ENCODE peak calls at places on chromosomes 11 and 22, in nine cellular contexts. X is effector memory CD4-positive, alpha-beta T cell; E is activated CD4-positive, alpha-beta T cell treated with anti-CD3 and anti-CD28 coated beads for 24 hours; N is brain microvascular endothelial cell; D is breast epithelium; I is HEK293T; Q is GM10248; M is NCI-H526; C is BJ. S is an unnamed sample.
A peak's percentile ranks its signal among the peaks of the same experiment; 100 is the strongest.

GRCh38 chr22:46292173-46292572 is 4.5 kb upstream of the GTSE1 start:
- DNase-seq in X (no peak), M (no peak), Q (no peak), D (no peak), C (no peak), E (no peak), I (no peak), N (no peak), S (no peak)

GRCh38 chr11:46669606-46670243 is 30.7 kb downstream of the ARHGAP1 start:
- DNase-seq in D (no peak), I (no peak), C (no peak), Q (no peak), M (peak; percentile 30), E (no peak), X (no peak), N (no peak), S (no peak)

GRCh38 chr22:35400335-35400680 is 368 bp downstream of the MCM5 start:
- DNase-seq in E (no peak), N (no peak), D (no peak), I (peak; percentile 42), Q (no peak), C (no peak), X (no peak), M (peak; percentile 24), S (no peak)

GRCh38 chr11:26286472-26287066 is 45.4 kb upstream of the ANO3 start:
- DNase-seq in C (no peak), D (no peak), N (peak; percentile 53), X (no peak), Q (no peak), E (no peak), I (peak; percentile 38), M (peak; percentile 56), S (no peak)

GRCh38 chr11:28860898-28861297 is 752.7 kb downstream of the METTL15 start:
- DNase-seq in E (no peak), X (no peak), Q (no peak), M (no peak), I (no peak), D (no peak), C (no peak), N (peak; percentile 50), S (no peak)

GRCh38 chr11:94968334-94968958 is 4.9 kb downstream of the CWC15 start:
- DNase-seq in C (no peak), N (no peak), D (no peak), Q (no peak), I (no peak), M (peak; percentile 16), X (no peak), E (no peak), S (no peak)

GRCh38 chr11:40797981-40798380 is 661.5 kb downstream of the LRRC4C start:
- DNase-seq in M (no peak), N (no peak), X (no peak), C (no peak), I (no peak), E (no peak), D (no peak), Q (no peak), S (no peak)

GRCh38 chr11:86395061-86395551 is 20.4 kb downstream of the CCDC81 start:
- DNase-seq in Q (no peak), D (no peak), N (peak; percentile 44), E (no peak), I (peak; percentile 18), M (no peak), C (no peak), X (no peak), S (no peak)

GRCh38 chr22:50276143-50276542 is 6.0 kb upstream of the MAPK11 start:
- DNase-seq in X (peak; percentile 51), M (peak; percentile 51), I (peak; percentile 28), C (no peak), N (no peak), E (no peak), D (no peak), Q (peak; percentile 65), S (no peak)

GRCh38 chr22:26975381-26975780 is 318.0 kb downstream of the MIAT start:
- DNase-seq in X (no peak), D (no peak), M (no peak), I (no peak), C (no peak), N (no peak), E (no peak), Q (no peak), S (no peak)

GRCh38 chr11:50102916-50103315 is 70.2 kb downstream of the OR4C45 start:
- DNase-seq in Q (no peak), E (no peak), I (no peak), N (no peak), C (no peak), M (no peak), D (no peak), X (no peak), S (no peak)

GRCh38 chr11:45881708-45882368 is 3.6 kb upstream of the MAPK8IP1 start:
- DNase-seq in E (no peak), M (no peak), C (no peak), X (no peak), N (no peak), Q (no peak), D (peak; percentile 45), I (no peak), S (no peak)

GRCh38 chr22:39359659-39360195 is 9.9 kb downstream of the SYNGR1 start:
- DNase-seq in D (no peak), E (no peak), I (no peak), C (no peak), M (no peak), X (no peak), Q (no peak), N (no peak), S (no peak)

S was measured in amniotic stem cell.